ENCODE peak calls at places on chromosomes 4 and X, in nine cellular contexts. T is stomach, A is heart left ventricle, B is neuronal stem cell, H is IMR-90, J is Panc1, K is prostate gland, M is A673, O is A549. R is an unnamed sample.

GRCh38 chr4:6965329-6965728 is 55.7 kb downstream of the TBC1D14 start:
- DNase-seq in T (no peak), A (no peak), B (no peak), H (no peak), J (no peak), K (no peak), M (no peak), O (no peak), R (no peak)

GRCh38 chr4:76690906-76691275 is 207.1 kb downstream of the SOWAHB start:
- DNase-seq in T (no peak), A (no peak), B (no peak), H (peak; percentile 24), J (no peak), K (no peak), M (no peak), O (no peak), R (no peak)

GRCh38 chr4:20279381-20279780 is 27.7 kb downstream of the SLIT2 start:
- DNase-seq in T (no peak), A (no peak), B (no peak), H (no peak), J (no peak), K (no peak), M (no peak), O (no peak), R (no peak)

GRCh38 chrX:55011294-55011693 is 11.1 kb downstream of the APEX2 start:
- DNase-seq in T (no peak), A (no peak), B (no peak), H (peak; percentile 4), J (no peak), K (no peak), M (peak; percentile 19), O (no peak), R (no peak)

GRCh38 chr4:6005175-6005574 is 13.1 kb downstream of the C4orf50 start:
- DNase-seq in T (no peak), A (no peak), B (no peak), H (no peak), J (no peak), K (no peak), M (no peak), O (no peak), R (no peak)

GRCh38 chrX:140765043-140765784 is 55.7 kb downstream of the LINC00632 start:
- DNase-seq in T (no peak), A (no peak), B (no peak), H (peak; percentile 62), J (no peak), K (no peak), M (no peak), O (no peak), R (no peak)

GRCh38 chr4:15610855-15611254 is 44.3 kb downstream of the FBXL5 start:
- DNase-seq in T (no peak), A (no peak), B (no peak), H (no peak), J (no peak), K (no peak), M (no peak), O (no peak), R (no peak)

GRCh38 chrX:19987856-19988255 is 3.0 kb downstream of the BCLAF3 start:
- DNase-seq in T (no peak), A (no peak), B (no peak), H (no peak), J (no peak), K (no peak), M (no peak), O (no peak), R (no peak)

GRCh38 chr4:102324725-102325124 is 20.6 kb downstream of the SLC39A8 start:
- DNase-seq in T (no peak), A (no peak), B (no peak), H (no peak), J (no peak), K (no peak), M (peak; percentile 74), O (no peak), R (no peak)

GRCh38 chrX:30971761-30972603 is 82.9 kb upstream of the TAB3 start:
- DNase-seq in T (peak; percentile 35), A (no peak), B (peak; percentile 9), H (peak; percentile 45), J (peak; percentile 30), K (peak; percentile 4), M (peak; percentile 66), O (peak; percentile 22), R (no peak)

GRCh38 chrX:135287266-135287823 is 21.9 kb upstream of the ETDC start:
- DNase-seq in T (no peak), A (no peak), B (no peak), H (no peak), J (no peak), K (no peak), M (no peak), O (no peak), R (no peak)

GRCh38 chr4:182144621-182145359 is 98.4 kb upstream of the TENM3 start:
- DNase-seq in T (no peak), A (no peak), B (peak; percentile 36), H (peak; percentile 22), J (no peak), K (no peak), M (peak; percentile 24), O (no peak), R (no peak)

GRCh38 chrX:102840871-102841705 is 96.0 kb upstream of the RAB40AL start:
- DNase-seq in T (no peak), A (no peak), B (no peak), H (peak; percentile 34), J (no peak), K (no peak), M (peak; percentile 63), O (no peak), R (no peak)

GRCh38 chr4:11715753-11716521 is 287.2 kb upstream of the HS3ST1 start:
- DNase-seq in T (no peak), A (no peak), B (no peak), H (no peak), J (no peak), K (no peak), M (no peak), O (no peak), R (no peak)

GRCh38 chrX:151081016-151081415 is 95.4 kb upstream of the GPR50 start:
- DNase-seq in T (no peak), A (no peak), B (no peak), H (no peak), J (no peak), K (no peak), M (no peak), O (no peak), R (no peak)

GRCh38 chrX:872090-872489 is 241.5 kb downstream of the SHOX start:
- DNase-seq in T (no peak), A (no peak), B (no peak), H (no peak), J (no peak), K (no peak), M (no peak), O (no peak), R (no peak)

DNA sequence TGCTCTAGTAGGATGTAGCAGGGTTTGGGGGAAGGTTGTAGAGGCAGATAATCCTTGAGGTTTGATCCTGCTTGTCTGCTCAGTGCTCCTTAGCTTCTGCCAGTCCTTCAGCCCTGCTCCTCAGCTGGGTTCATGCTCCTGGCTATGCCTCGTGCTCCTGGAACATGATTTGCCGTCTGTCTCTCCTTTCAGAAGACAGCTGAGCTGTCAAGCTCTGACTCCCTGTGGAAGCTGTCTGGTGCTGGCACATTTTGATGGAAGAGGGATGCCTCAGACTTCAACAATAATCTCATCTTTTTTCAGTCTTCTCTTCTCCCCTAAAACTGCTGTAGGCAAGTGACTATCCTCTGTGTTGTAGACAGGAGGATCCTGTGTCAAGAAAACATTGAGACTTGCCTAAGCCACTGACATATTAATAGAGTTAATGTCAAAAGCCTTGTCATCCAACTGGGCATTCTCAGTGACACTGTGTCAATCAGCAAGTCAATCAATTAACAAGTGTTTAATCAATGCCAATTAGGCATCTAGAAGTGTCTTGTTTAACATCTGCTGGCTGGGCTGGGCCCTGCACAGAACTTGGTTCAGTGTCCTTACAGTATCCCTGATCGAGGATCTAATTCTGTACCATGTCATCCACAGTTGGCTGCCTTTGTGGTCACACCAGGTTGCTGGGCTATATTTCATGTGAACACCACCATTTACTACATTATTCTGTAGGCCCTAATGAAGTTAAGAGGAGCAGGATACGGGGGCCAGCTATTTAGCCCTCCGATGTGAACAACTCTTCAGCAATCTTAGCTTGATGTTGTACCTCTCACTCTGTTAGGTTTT is 96.7 kb downstream of the SYNPO2 start:
- DNase-seq in T (no peak), A (no peak), B (no peak), H (no peak), J (no peak), K (no peak), M (no peak), O (no peak), R (no peak)
- H3K4me1 ChIP-seq in T (peaks cover 5% of the 10 kb centered on the region), A (peaks cover 3% of the 10 kb centered on the region), B (no peaks in the 10 kb centered on the region), H (peaks cover 31% of the 10 kb centered on the region), J (no peaks in the 10 kb centered on the region), K (peaks cover 2% of the 10 kb centered on the region), M (no peaks in the 10 kb centered on the region), O (peaks cover 27% of the 10 kb centered on the region), R (peaks cover 100% of the 10 kb centered on the region)

GRCh38 chr4:10102193-10102980 is 14.2 kb downstream of the WDR1 start:
- DNase-seq in T (no peak), A (no peak), B (no peak), H (no peak), J (no peak), K (no peak), M (no peak), O (no peak), R (no peak)

GRCh38 chr4:10101559-10102192 is 14.9 kb downstream of the WDR1 start:
- DNase-seq in T (no peak), A (no peak), B (no peak), H (no peak), J (no peak), K (peak; percentile 89), M (no peak), O (no peak), R (no peak)

GRCh38 chr4:10098770-10099139 is 17.8 kb downstream of the WDR1 start:
- DNase-seq in T (no peak), A (no peak), B (no peak), H (peak; percentile 80), J (no peak), K (no peak), M (no peak), O (no peak), R (no peak)

GRCh38 chr4:10099521-10100325 is 16.9 kb downstream of the WDR1 start:
- DNase-seq in T (no peak), A (no peak), B (no peak), H (no peak), J (no peak), K (no peak), M (no peak), O (no peak), R (no peak)

GRCh38 chr4:10100734-10101216 is 15.8 kb downstream of the WDR1 start:
- DNase-seq in T (no peak), A (no peak), B (no peak), H (no peak), J (no peak), K (no peak), M (no peak), O (no peak), R (no peak)
- H3K4me1 ChIP-seq in T (peaks cover 51% of the 10 kb centered on the region), A (peaks cover 15% of the 10 kb centered on the region), B (peaks cover 48% of the 10 kb centered on the region), H (peaks cover 60% of the 10 kb centered on the region), J (peaks cover 2% of the 10 kb centered on the region), K (peaks cover 6% of the 10 kb centered on the region), M (no peaks in the 10 kb centered on the region), O (peaks cover 36% of the 10 kb centered on the region), R (peaks cover 94% of the 10 kb centered on the region)

GRCh38 chr4:107278791-107279481 is 242.8 kb upstream of the DKK2 start:
- DNase-seq in T (no peak), A (no peak), B (no peak), H (peak; percentile 58), J (no peak), K (no peak), M (no peak), O (no peak), R (no peak)
- H3K4me1 ChIP-seq in T (no peaks in the 10 kb centered on the region), A (no peaks in the 10 kb centered on the region), B (no peaks in the 10 kb centered on the region), H (peaks cover 3% of the 10 kb centered on the region), J (no peaks in the 10 kb centered on the region), K (no peaks in the 10 kb centered on the region), M (peaks cover 20% of the 10 kb centered on the region), O (no peaks in the 10 kb centered on the region), R (no peaks in the 10 kb centered on the region)

GRCh38 chrX:32048285-32048684 is 976.4 kb upstream of the FTHL17 start:
- DNase-seq in T (no peak), A (no peak), B (no peak), H (no peak), J (no peak), K (no peak), M (no peak), O (no peak), R (no peak)
- H3K4me1 ChIP-seq in T (no peaks in the 10 kb centered on the region), A (no peaks in the 10 kb centered on the region), B (no peaks in the 10 kb centered on the region), H (no peaks in the 10 kb centered on the region), J (no peaks in the 10 kb centered on the region), K (no peaks in the 10 kb centered on the region), M (no peaks in the 10 kb centered on the region), O (no peaks in the 10 kb centered on the region), R (no peaks in the 10 kb centered on the region)

R was measured in left ventricle myocardium inferior.